ENCODE peak calls at places on chromosomes 11 and 22, in four cellular contexts. Q is HTR-8/SVneo, T is HCT116, M is AML-193. H is an unnamed sample.

GRCh38 chr11:60867871-60868681 is 734 bp downstream of the ZP1 start:
- DNase-seq in Q (no peak), T (no peak), M (no peak), H (no peak)

GRCh38 chr11:15280393-15280792 is 165.7 kb downstream of the INSC start:
- DNase-seq in Q (no peak), T (no peak), M (no peak), H (no peak)

GRCh38 chr11:115377882-115378296 is 126.3 kb downstream of the CADM1 start:
- DNase-seq in Q (no peak), T (no peak), M (no peak), H (no peak)

GRCh38 chr11:125842319-125842948 is 9.3 kb downstream of the PATE4 start:
- DNase-seq in Q (no peak), T (no peak), M (peak), H (peak)

GRCh38 chr11:134503104-134503503 is 91.1 kb upstream of the B3GAT1 start:
- DNase-seq in Q (no peak), T (no peak), M (no peak), H (no peak)

GRCh38 chr11:14380947-14381555 is 22.1 kb upstream of the RRAS2 start:
- DNase-seq in Q (peak), T (no peak), M (no peak), H (no peak)

GRCh38 chr11:73157141-73158010 is 15.3 kb upstream of the FCHSD2 start:
- DNase-seq in Q (peak), T (no peak), M (peak), H (peak)

GRCh38 chr22:31943976-31944699 is at the start of gene YWHAH:
- DNase-seq in Q (peak), T (peak), M (peak), H (peak)

GRCh38 chr11:130641884-130642283 is 193.4 kb downstream of the ADAMTS15 start:
- DNase-seq in Q (no peak), T (no peak), M (no peak), H (no peak)

GRCh38 chr22:49964136-49964492 is 3.5 kb downstream of the PIM3 start:
- DNase-seq in Q (no peak), T (no peak), M (no peak), H (no peak)

H was measured in NB4.